ENCODE peak calls at places on chromosomes 3 and 15, in five cellular contexts. F, G, B, J and Q are unnamed samples.

GRCh38 chr15:34262362-34262761 is 37.5 kb downstream of the EMC4 start:
- DNase-seq in F (no peak), G (no peak), B (no peak), J (no peak), Q (no peak)

GRCh38 chr15:53910852-53911251 is 67.4 kb upstream of the UNC13C start:
- DNase-seq in F (no peak), G (no peak), B (no peak), J (no peak), Q (peak)

GRCh38 chr3:27319304-27319703 is 49.9 kb downstream of the NEK10 start:
- DNase-seq in F (no peak), G (no peak), B (no peak), J (no peak), Q (no peak)

GRCh38 chr3:141454906-141455602 is 31.8 kb upstream of the RASA2 start:
- DNase-seq in F (no peak), G (peak), B (no peak), J (peak), Q (peak)

GRCh38 chr3:115709135-115709534 is 85.8 kb downstream of the GAP43 start:
- DNase-seq in F (no peak), G (no peak), B (no peak), J (no peak), Q (no peak)

GRCh38 chr3:131083190-131083863 is 56.6 kb downstream of the NEK11 start:
- DNase-seq in F (peak), G (no peak), B (peak), J (peak), Q (peak)

GRCh38 chr15:68404056-68404798 is 27.7 kb downstream of the ITGA11 start:
- DNase-seq in F (no peak), G (no peak), B (no peak), J (no peak), Q (no peak)

GRCh38 chr15:67188551-67189218 is 65.8 kb downstream of the AAGAB start:
- DNase-seq in F (no peak), G (no peak), B (no peak), J (no peak), Q (no peak)

GRCh38 chr3:50652709-50653108 is 22.0 kb upstream of the DOCK3 start:
- DNase-seq in F (no peak), G (peak), B (no peak), J (no peak), Q (peak)

GRCh38 chr3:172559029-172559428 is 35.8 kb upstream of the TNFSF10 start:
- DNase-seq in F (no peak), G (no peak), B (no peak), J (no peak), Q (no peak)

GRCh38 chr3:46867550-46867898 is 4.3 kb upstream of the MYL3 start:
- DNase-seq in F (peak), G (no peak), B (peak), J (no peak), Q (peak)

GRCh38 chr3:65779393-65779792 is 259.3 kb downstream of the MAGI1 start:
- DNase-seq in F (no peak), G (no peak), B (no peak), J (no peak), Q (no peak)

GRCh38 chr15:53693729-53694533 is 65.5 kb downstream of the WDR72 start:
- DNase-seq in F (no peak), G (no peak), B (no peak), J (no peak), Q (peak)

GRCh38 chr15:90482124-90483011 is 47.4 kb upstream of the CRTC3 start:
- DNase-seq in F (peak), G (peak), B (no peak), J (peak), Q (peak)

GRCh38 chr3:33636125-33636855 is 81.8 kb downstream of the CLASP2 start:
- DNase-seq in F (no peak), G (peak), B (no peak), J (peak), Q (no peak)

GRCh38 chr3:4935347-4935746 is 43.9 kb upstream of the BHLHE40 start:
- DNase-seq in F (no peak), G (no peak), B (no peak), J (no peak), Q (no peak)

GRCh38 chr3:172202797-172203196 is 163.4 kb downstream of the FNDC3B start:
- DNase-seq in F (no peak), G (no peak), B (no peak), J (no peak), Q (no peak)

GRCh38 chr15:55267401-55268053 is 22.1 kb downstream of the RAB27A start:
- DNase-seq in F (peak), G (no peak), B (no peak), J (peak), Q (peak)

GRCh38 chr15:74130849-74131617 is 647 bp downstream of the ISLR2 start:
- DNase-seq in F (no peak), G (no peak), B (no peak), J (no peak), Q (no peak)

GRCh38 chr3:66486646-66487045 is 14.2 kb downstream of the LRIG1 start:
- DNase-seq in F (no peak), G (no peak), B (no peak), J (peak), Q (no peak)

GRCh38 chr15:41903782-41904181 is 9.9 kb upstream of the SPTBN5 start:
- DNase-seq in F (no peak), G (no peak), B (peak), J (no peak), Q (no peak)

GRCh38 chr3:8336456-8336855 is 165.2 kb upstream of the LMCD1 start:
- DNase-seq in F (no peak), G (no peak), B (no peak), J (no peak), Q (no peak)

GRCh38 chr3:38111201-38111600 is 25.7 kb downstream of the ACAA1 start:
- DNase-seq in F (peak), G (no peak), B (peak), J (no peak), Q (no peak)

GRCh38 chr15:59208850-59209249 is 2.2 kb downstream of the LDHAL6B start:
- DNase-seq in F (no peak), G (no peak), B (no peak), J (no peak), Q (no peak)

GRCh38 chr3:117200962-117201361 is 491.4 kb downstream of the TUSC7 start:
- DNase-seq in F (no peak), G (no peak), B (no peak), J (no peak), Q (no peak)

GRCh38 chr15:101320501-101321052 is 25.5 kb upstream of the SNRPA1 start:
- DNase-seq in F (no peak), G (no peak), B (no peak), J (no peak), Q (peak)

GRCh38 chr3:146536681-146537080 is 7.7 kb downstream of the PLSCR1 start:
- DNase-seq in F (no peak), G (no peak), B (no peak), J (no peak), Q (no peak)

GRCh38 chr15:32933241-32933640 is 215.4 kb downstream of the GREM1 start:
- DNase-seq in F (no peak), G (no peak), B (no peak), J (no peak), Q (no peak)

GRCh38 chr3:128439226-128439625 is 27.5 kb downstream of the DNAJB8 start:
- DNase-seq in F (no peak), G (no peak), B (no peak), J (no peak), Q (no peak)

GRCh38 chr3:46966811-46967210 is 9.7 kb downstream of the CCDC12 start:
- DNase-seq in F (no peak), G (no peak), B (no peak), J (no peak), Q (no peak)

GRCh38 chr3:71512000-71512399 is 71.5 kb downstream of the FOXP1 start:
- DNase-seq in F (no peak), G (no peak), B (no peak), J (no peak), Q (no peak)

GRCh38 chr3:71006810-71007785 is 576.4 kb downstream of the FOXP1 start:
- DNase-seq in F (no peak), G (peak), B (no peak), J (peak), Q (peak)

DNA sequence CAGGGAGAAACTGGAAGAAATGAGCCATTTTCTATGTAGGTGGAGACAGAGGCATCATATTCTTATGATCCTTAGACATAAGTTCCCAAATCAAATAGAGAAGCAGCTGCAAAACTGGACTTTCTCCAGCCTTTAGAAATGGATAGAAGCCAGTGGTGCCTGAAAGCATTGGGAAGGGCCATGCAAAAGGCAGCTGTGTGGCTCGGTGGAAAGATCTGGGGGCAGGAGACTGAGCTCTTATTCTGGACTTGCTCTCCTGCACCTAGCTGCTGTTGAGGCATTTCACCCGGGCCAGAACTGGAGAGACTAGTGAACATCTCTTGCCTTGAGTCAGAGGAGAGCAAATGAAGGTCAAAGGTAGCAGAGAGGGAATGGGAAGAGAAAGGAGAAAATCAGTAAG is 73.1 kb downstream of the TFG start:
- DNase-seq in F (no peak), G (no peak), B (no peak), J (no peak), Q (peak)
- H3K27ac ChIP-seq in F (no peak), G (no peak), B (no peak), J (no peak), Q (peak)

DNA sequence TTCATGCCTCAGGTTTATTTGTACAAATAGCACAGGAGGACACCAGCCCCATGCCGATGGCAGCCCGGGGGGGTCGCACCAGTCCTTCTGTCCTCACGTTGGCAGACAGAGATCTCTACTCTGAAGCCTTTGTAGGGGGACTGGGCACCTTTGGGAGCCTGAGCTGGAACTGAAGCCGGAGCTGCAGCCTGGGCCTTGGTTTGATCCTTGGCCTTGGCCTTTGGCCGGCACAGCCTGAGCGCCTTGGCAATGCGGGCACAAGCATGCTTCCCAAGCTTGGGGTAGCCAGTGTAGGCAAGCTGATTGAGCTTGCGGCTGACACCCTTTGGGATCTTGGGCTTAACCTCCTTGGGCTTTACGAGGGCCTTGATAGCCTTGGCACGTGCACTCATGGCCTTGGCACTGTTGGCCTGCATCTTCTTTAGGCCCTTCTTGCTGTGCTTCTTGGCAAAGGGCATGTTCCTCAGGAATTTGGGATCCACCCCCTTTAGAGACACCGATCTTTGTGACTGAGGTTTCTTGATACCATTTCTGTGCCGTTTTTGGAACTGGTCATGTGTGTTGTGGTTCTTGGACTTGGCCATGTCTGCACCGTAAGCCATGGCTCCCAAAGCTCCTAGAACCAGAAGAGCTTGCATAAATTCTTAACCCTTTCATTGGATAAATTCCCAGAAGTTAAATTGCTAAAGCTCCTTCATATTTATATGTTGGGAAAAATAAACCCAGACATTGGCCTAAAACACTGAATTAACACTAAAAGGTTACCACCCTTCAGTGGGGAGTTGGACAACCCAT is 33.4 kb upstream of the UACA start:
- DNase-seq in F (no peak), G (no peak), B (no peak), J (no peak), Q (no peak)
- H3K27ac ChIP-seq in F (no peak), G (peak), B (no peak), J (no peak), Q (no peak)

GRCh38 chr3:25460751-25461150 is 32.7 kb downstream of the RARB start:
- DNase-seq in F (no peak), G (no peak), B (no peak), J (no peak), Q (no peak)
- H3K27ac ChIP-seq in F (no peak), G (no peak), B (no peak), J (no peak), Q (no peak)

GRCh38 chr3:134709563-134710312 is 58.9 kb upstream of the KY start:
- DNase-seq in F (no peak), G (no peak), B (no peak), J (no peak), Q (peak)

GRCh38 chr3:134709076-134709475 is 58.3 kb upstream of the KY start:
- DNase-seq in F (no peak), G (no peak), B (no peak), J (no peak), Q (no peak)

GRCh38 chr3:134708671-134709070 is 57.8 kb upstream of the KY start:
- DNase-seq in F (no peak), G (no peak), B (no peak), J (peak), Q (no peak)

GRCh38 chr3:134711284-134711683 is 60.5 kb upstream of the KY start:
- DNase-seq in F (no peak), G (no peak), B (no peak), J (no peak), Q (no peak)

DNA sequence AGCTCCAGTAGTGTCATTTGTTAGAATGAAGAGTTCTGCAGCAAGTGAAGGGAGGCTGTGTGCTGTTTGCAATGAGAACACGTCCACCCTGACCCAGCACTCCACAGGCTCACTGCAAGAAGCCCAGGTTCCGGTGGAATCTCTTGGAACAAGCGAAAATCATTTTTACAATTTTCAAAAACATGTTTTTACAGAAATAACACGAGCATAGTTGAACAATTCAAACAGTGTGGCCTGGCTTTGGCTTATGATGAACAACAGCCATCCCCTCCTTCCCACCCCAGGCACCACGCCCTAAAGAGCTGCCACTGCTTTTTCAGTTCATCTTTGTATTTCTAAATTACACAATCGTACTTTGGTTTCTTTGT is 59.5 kb upstream of the KY start:
- DNase-seq in F (no peak), G (no peak), B (no peak), J (no peak), Q (no peak)
- H3K27ac ChIP-seq in F (no peak), G (no peak), B (no peak), J (no peak), Q (no peak)

GRCh38 chr3:39127907-39128303 is 20.4 kb downstream of the TTC21A start:
- DNase-seq in F (no peak), G (no peak), B (no peak), J (no peak), Q (no peak)

GRCh38 chr3:39125837-39126500 is 18.5 kb downstream of the TTC21A start:
- DNase-seq in F (no peak), G (no peak), B (no peak), J (peak), Q (no peak)

GRCh38 chr3:39127296-39127906 is 19.9 kb downstream of the TTC21A start:
- DNase-seq in F (no peak), G (no peak), B (no peak), J (no peak), Q (no peak)

GRCh38 chr3:39124876-39125836 is 17.7 kb downstream of the TTC21A start:
- DNase-seq in F (no peak), G (no peak), B (no peak), J (no peak), Q (peak)

DNA sequence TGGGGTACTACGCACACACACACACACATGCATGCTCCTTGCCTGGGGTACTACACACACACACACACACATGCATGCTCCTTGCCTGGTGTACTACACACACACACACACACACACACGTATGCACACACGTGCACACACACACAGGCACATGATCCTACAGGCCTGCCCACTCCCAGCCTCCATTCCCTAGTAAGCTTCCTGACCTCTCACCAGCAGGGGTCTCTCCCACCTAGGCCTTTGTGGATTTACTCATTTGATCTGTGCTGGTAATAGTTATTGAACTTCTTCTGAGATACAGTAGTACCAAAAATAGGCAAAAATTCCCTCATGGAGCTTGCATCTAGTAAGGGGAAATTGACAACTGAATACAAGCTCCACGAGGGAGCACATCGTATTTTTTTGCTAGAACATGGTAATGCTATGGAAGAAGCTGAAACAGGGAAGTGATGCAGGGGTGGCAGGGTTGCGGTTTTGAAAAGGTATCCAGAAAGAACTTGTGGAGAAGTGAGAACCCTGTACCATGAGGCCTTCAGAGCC is 19.1 kb downstream of the TTC21A start:
- DNase-seq in F (no peak), G (no peak), B (no peak), J (peak), Q (peak)
- H3K27ac ChIP-seq in F (no peak), G (no peak), B (no peak), J (no peak), Q (no peak)

DNA sequence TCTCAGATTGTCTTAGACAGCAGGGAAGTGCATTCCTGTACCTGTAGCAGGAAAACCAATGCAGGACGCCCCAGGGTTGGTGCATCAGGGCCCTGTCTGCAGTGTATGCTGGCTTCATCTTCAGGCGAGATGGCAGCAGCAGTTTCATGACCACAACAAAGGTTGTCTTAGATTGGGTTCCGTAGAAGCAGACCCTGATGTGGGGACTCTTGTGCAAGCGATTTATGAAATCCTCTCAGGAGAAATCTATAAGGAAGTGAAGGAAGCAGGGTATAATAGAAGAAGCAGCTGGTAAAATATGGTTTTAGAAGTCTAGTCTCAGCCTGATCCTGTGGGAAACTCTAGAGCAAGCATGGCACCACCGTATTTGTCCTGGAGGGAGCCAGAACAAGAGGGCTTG is 25.0 kb downstream of the DNAH1 start:
- DNase-seq in F (no peak), G (no peak), B (no peak), J (no peak), Q (no peak)
- H3K27ac ChIP-seq in F (no peak), G (no peak), B (no peak), J (no peak), Q (no peak)